ENCODE peak calls at places on chromosome 17, in nine cellular contexts. One of them, this sample, is unnamed.

GRCh38 chr17:73785466-73785865 is 141.2 kb upstream of the SDK2 start:
- DNase-seq in sigmoid colon: no peak
- DNase-seq in IMR-90: no peak
- DNase-seq in K562: no peak
- DNase-seq in testis: no peak
- DNase-seq in lower leg skin: no peak
- DNase-seq in GM12878: no peak
- DNase-seq in ovary: no peak
- DNase-seq in esophagus muscularis mucosa: no peak
- DNase-seq in this sample: peak; percentile 14

GRCh38 chr17:15478845-15479244 is 11.4 kb upstream of the CDRT4 start:
- DNase-seq in ovary: no peak
- DNase-seq in K562: no peak
- DNase-seq in lower leg skin: no peak
- DNase-seq in esophagus muscularis mucosa: no peak
- DNase-seq in GM12878: no peak
- DNase-seq in testis: no peak
- DNase-seq in IMR-90: no peak
- DNase-seq in sigmoid colon: peak; percentile 4
- DNase-seq in this sample: no peak

GRCh38 chr17:78131172-78132085 is 858 bp downstream of the TMC8 start:
- DNase-seq in sigmoid colon: no peak
- DNase-seq in IMR-90: no peak
- DNase-seq in esophagus muscularis mucosa: no peak
- DNase-seq in GM12878: no peak
- DNase-seq in K562: no peak
- DNase-seq in ovary: no peak
- DNase-seq in testis: no peak
- DNase-seq in lower leg skin: no peak
- DNase-seq in this sample: peak; percentile 53

GRCh38 chr17:15038656-15039055 is 226.5 kb downstream of the PMP22 start:
- DNase-seq in IMR-90: peak; percentile 5
- DNase-seq in ovary: no peak
- DNase-seq in sigmoid colon: no peak
- DNase-seq in GM12878: no peak
- DNase-seq in lower leg skin: no peak
- DNase-seq in testis: no peak
- DNase-seq in esophagus muscularis mucosa: no peak
- DNase-seq in K562: no peak
- DNase-seq in this sample: no peak

GRCh38 chr17:58577696-58578095 is 63.3 kb upstream of the MTMR4 start:
- DNase-seq in esophagus muscularis mucosa: no peak
- DNase-seq in K562: peak; percentile 63
- DNase-seq in IMR-90: peak; percentile 36
- DNase-seq in lower leg skin: peak; percentile 44
- DNase-seq in sigmoid colon: no peak
- DNase-seq in testis: peak; percentile 61
- DNase-seq in GM12878: no peak
- DNase-seq in ovary: peak; percentile 47
- DNase-seq in this sample: peak; percentile 67

GRCh38 chr17:44235583-44235936 is 16.1 kb upstream of the UBTF start:
- DNase-seq in IMR-90: peak; percentile 73
- DNase-seq in GM12878: no peak
- DNase-seq in sigmoid colon: no peak
- DNase-seq in lower leg skin: no peak
- DNase-seq in esophagus muscularis mucosa: no peak
- DNase-seq in K562: no peak
- DNase-seq in testis: no peak
- DNase-seq in ovary: no peak
- DNase-seq in this sample: no peak

GRCh38 chr17:31068291-31068690 is 26.5 kb upstream of the NF1 start:
- DNase-seq in esophagus muscularis mucosa: no peak
- DNase-seq in testis: peak; percentile 48
- DNase-seq in K562: peak; percentile 53
- DNase-seq in GM12878: no peak
- DNase-seq in sigmoid colon: no peak
- DNase-seq in lower leg skin: no peak
- DNase-seq in IMR-90: peak; percentile 41
- DNase-seq in ovary: no peak
- DNase-seq in this sample: peak; percentile 65

GRCh38 chr17:76240461-76241204 is at the start of gene RNF157:
- DNase-seq in GM12878: no peak
- DNase-seq in K562: peak; percentile 94
- DNase-seq in testis: peak; percentile 76
- DNase-seq in esophagus muscularis mucosa: no peak
- DNase-seq in sigmoid colon: peak; percentile 80
- DNase-seq in ovary: peak; percentile 72
- DNase-seq in IMR-90: peak; percentile 48
- DNase-seq in lower leg skin: no peak
- DNase-seq in this sample: peak; percentile 63

GRCh38 chr17:78272181-78272913 is 40.9 kb downstream of the TMEM235 start:
- DNase-seq in sigmoid colon: peak; percentile 92
- DNase-seq in ovary: peak; percentile 85
- DNase-seq in testis: peak; percentile 82
- DNase-seq in esophagus muscularis mucosa: no peak
- DNase-seq in IMR-90: peak; percentile 90
- DNase-seq in K562: peak; percentile 78
- DNase-seq in GM12878: no peak
- DNase-seq in lower leg skin: peak; percentile 80
- DNase-seq in this sample: peak; percentile 65

GRCh38 chr17:4166419-4166818 is 23.4 kb downstream of the CYB5D2 start:
- DNase-seq in IMR-90: no peak
- DNase-seq in K562: no peak
- DNase-seq in ovary: no peak
- DNase-seq in sigmoid colon: no peak
- DNase-seq in lower leg skin: no peak
- DNase-seq in testis: no peak
- DNase-seq in GM12878: no peak
- DNase-seq in esophagus muscularis mucosa: no peak
- DNase-seq in this sample: no peak

GRCh38 chr17:72358465-72358864 is 237.6 kb downstream of the SOX9 start:
- DNase-seq in lower leg skin: no peak
- DNase-seq in testis: no peak
- DNase-seq in esophagus muscularis mucosa: no peak
- DNase-seq in sigmoid colon: no peak
- DNase-seq in GM12878: no peak
- DNase-seq in IMR-90: peak; percentile 86
- DNase-seq in K562: no peak
- DNase-seq in ovary: no peak
- DNase-seq in this sample: no peak

DNA sequence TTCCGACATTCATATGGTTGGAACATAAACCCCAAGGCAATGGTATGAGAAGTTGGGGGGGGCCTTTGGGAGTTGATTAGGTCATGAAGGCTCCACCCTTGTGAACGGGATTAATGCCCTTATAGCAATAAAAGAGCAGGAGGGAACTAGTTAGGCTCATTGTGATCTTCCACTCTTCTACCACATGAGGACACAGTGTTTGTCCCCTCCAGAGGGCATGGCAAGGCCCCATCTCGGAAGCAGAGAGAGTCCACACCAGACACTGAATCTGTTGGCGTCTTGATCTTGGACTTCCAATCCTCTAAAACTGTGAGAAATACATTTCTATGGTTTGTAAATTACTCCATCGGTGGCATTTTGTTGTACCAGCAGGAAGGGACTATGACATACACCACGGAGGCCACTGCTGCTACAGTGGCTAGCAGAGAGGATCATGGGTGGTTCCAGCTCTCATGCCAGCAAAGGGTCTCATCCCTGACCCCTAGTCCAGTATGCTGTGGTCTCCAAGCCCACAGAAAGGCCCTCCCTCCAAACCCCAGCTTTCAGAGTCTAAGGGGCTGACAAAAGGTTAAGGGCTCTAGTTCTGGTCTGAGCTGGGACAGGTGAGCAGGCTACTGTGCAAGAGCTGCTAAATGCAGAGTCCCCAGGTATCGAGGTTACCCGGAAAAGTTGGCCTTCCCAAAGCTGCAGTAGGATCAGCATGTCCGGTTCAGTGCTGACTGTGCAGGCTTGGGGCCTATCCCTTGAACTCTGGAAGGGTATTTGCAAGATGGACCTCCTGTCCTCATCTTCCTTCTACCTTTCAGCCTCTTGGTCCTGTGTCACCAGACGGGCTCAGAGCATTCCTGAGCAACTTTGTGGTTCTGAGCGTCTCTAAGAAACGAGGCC is 12.2 kb downstream of the CCR7 start:
- DNase-seq in esophagus muscularis mucosa: peak; percentile 90
- DNase-seq in sigmoid colon: peak; percentile 65
- DNase-seq in ovary: no peak
- DNase-seq in IMR-90: no peak
- DNase-seq in GM12878: no peak
- DNase-seq in K562: no peak
- DNase-seq in testis: no peak
- DNase-seq in lower leg skin: peak; percentile 13
- DNase-seq in this sample: no peak
- TF ChIP-seq POLR2A in esophagus muscularis mucosa: no peak
- TF ChIP-seq POLR2A in sigmoid colon: no peak
- TF ChIP-seq POLR2A in ovary: no peak
- TF ChIP-seq POLR2A in IMR-90: no peak
- TF ChIP-seq POLR2A in GM12878: peak; percentile 17
- TF ChIP-seq POLR2A in K562: no peak
- TF ChIP-seq POLR2A in testis: no peak
- TF ChIP-seq POLR2A in lower leg skin: no peak
- TF ChIP-seq POLR2A in this sample: no peak

GRCh38 chr17:17032131-17032692 is 10.0 kb upstream of the MPRIP start:
- DNase-seq in IMR-90: peak; percentile 89
- DNase-seq in GM12878: no peak
- DNase-seq in sigmoid colon: peak; percentile 66
- DNase-seq in lower leg skin: no peak
- DNase-seq in testis: peak; percentile 53
- DNase-seq in esophagus muscularis mucosa: no peak
- DNase-seq in ovary: peak; percentile 71
- DNase-seq in K562: no peak
- DNase-seq in this sample: peak; percentile 48
- TF ChIP-seq POLR2A in IMR-90: no peak
- TF ChIP-seq POLR2A in GM12878: no peak
- TF ChIP-seq POLR2A in sigmoid colon: no peak
- TF ChIP-seq POLR2A in lower leg skin: no peak
- TF ChIP-seq POLR2A in testis: no peak
- TF ChIP-seq POLR2A in esophagus muscularis mucosa: no peak
- TF ChIP-seq POLR2A in ovary: no peak
- TF ChIP-seq POLR2A in K562: no peak
- TF ChIP-seq POLR2A in this sample: no peak

GRCh38 chr17:60676758-60677307 is 818 bp upstream of the BCAS3 start:
- DNase-seq in lower leg skin: no peak
- DNase-seq in GM12878: no peak
- DNase-seq in ovary: no peak
- DNase-seq in K562: no peak
- DNase-seq in IMR-90: no peak
- DNase-seq in sigmoid colon: no peak
- DNase-seq in esophagus muscularis mucosa: peak; percentile 34
- DNase-seq in testis: no peak
- DNase-seq in this sample: no peak
- TF ChIP-seq POLR2A in lower leg skin: no peak
- TF ChIP-seq POLR2A in GM12878: peak; percentile 72
- TF ChIP-seq POLR2A in ovary: no peak
- TF ChIP-seq POLR2A in K562: no peak
- TF ChIP-seq POLR2A in IMR-90: no peak
- TF ChIP-seq POLR2A in sigmoid colon: peak; percentile 39
- TF ChIP-seq POLR2A in esophagus muscularis mucosa: no peak
- TF ChIP-seq POLR2A in testis: no peak
- TF ChIP-seq POLR2A in this sample: no peak

DNA sequence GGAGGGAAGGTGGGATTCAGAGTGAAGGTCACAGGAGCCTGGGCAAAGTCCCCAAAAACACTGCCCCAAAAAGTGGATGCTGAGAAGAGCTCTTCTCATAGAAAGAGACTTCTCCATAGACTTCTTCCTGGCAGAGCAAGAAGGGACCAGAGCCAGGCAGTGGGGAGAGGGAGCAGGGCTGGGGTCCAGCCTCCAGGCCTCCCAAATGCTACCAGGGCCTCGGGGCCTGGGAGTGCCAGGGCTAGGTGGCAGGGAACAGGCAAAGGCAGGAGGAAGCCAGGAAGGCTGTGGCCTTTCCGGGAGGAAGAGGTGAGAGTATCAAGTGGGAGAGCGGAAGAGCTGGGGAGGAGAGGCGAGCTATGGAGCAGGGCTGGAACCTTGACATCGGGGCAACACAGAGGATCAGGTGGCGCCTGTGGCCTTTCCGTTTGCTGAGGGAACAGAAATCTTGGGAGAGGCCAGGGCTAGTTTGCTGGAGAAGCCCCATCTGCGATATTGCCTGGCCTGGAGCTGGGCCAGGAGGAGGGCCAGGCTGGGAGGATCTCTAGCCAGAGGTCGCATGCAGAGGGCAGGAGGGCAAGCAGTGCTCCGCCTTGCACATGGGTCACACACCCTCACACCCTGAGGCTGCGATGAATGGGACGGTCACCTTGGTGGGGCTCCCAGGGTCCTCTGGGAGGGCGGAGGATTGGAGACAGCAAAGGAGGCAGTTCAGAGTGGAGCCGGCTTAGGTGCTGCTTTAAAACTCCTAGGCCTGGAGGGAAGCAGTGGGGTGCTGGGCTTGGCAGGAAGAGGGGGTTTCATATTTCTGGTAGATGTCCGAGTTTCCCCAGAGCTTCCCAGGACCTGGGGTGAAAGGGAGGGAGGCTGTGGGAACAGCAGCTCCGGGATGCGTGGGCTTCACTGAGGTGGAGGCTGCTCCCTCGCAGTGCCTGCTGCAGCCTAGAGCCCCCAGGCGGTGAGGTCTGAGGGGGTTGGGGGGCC is 3.4 kb downstream of the SLC16A5 start:
- DNase-seq in ovary: peak; percentile 80
- DNase-seq in IMR-90: no peak
- DNase-seq in sigmoid colon: no peak
- DNase-seq in esophagus muscularis mucosa: no peak
- DNase-seq in GM12878: no peak
- DNase-seq in testis: no peak
- DNase-seq in lower leg skin: no peak
- DNase-seq in K562: peak; percentile 49
- DNase-seq in this sample: peak; percentile 44
- TF ChIP-seq POLR2A in ovary: no peak
- TF ChIP-seq POLR2A in IMR-90: no peak
- TF ChIP-seq POLR2A in sigmoid colon: no peak
- TF ChIP-seq POLR2A in esophagus muscularis mucosa: no peak
- TF ChIP-seq POLR2A in GM12878: no peak
- TF ChIP-seq POLR2A in testis: no peak
- TF ChIP-seq POLR2A in lower leg skin: no peak
- TF ChIP-seq POLR2A in K562: no peak
- TF ChIP-seq POLR2A in this sample: no peak